ENCODE peak calls at places on chromosomes 2 and 18, in five cellular contexts. H is CD8-positive, alpha-beta T cell; S is body of pancreas; I is heart left ventricle; N is foreskin fibroblast. D is an unnamed sample.

GRCh38 chr2:95025406-95026319 is at the start of gene MAL:
- DNase-seq in H (peak; percentile 50), N (no peak), I (peak; percentile 42), S (no peak), D (no peak)

GRCh38 chr2:134306521-134306920 is 52.6 kb downstream of the MGAT5 start:
- DNase-seq in H (no peak), S (no peak), N (no peak), I (no peak), D (no peak)

GRCh38 chr2:131155208-131155855 is 50.2 kb downstream of the PLEKHB2 start:
- DNase-seq in H (no peak), I (no peak), S (no peak), N (no peak), D (no peak)

GRCh38 chr18:3790702-3791101 is 340.7 kb downstream of the TGIF1 start:
- DNase-seq in S (no peak), H (no peak), N (no peak), I (no peak), D (peak; percentile 55)

GRCh38 chr2:232350804-232351685 is 27.5 kb upstream of the ALPP start:
- DNase-seq in H (no peak), I (no peak), N (no peak), S (peak; percentile 29), D (no peak)

GRCh38 chr2:23350026-23350791 is 34.8 kb upstream of the KLHL29 start:
- DNase-seq in N (no peak), H (no peak), I (no peak), S (peak; percentile 9), D (no peak)

GRCh38 chr2:105394951-105395611 is 3.8 kb downstream of the FHL2 start:
- DNase-seq in H (no peak), N (no peak), I (peak; percentile 48), S (no peak), D (peak; percentile 62)

GRCh38 chr2:32274289-32274688 is 3.4 kb upstream of the YIPF4 start:
- DNase-seq in I (no peak), H (no peak), N (no peak), S (no peak), D (no peak)

GRCh38 chr2:83585250-83585649 is 873.8 kb downstream of the SUCLG1 start:
- DNase-seq in I (no peak), N (no peak), H (no peak), S (no peak), D (no peak)

GRCh38 chr2:215620528-215620927 is 184.7 kb upstream of the FN1 start:
- DNase-seq in H (no peak), I (no peak), N (no peak), S (no peak), D (no peak)

GRCh38 chr2:145402706-145403277 is 882.9 kb upstream of the ZEB2 start:
- DNase-seq in H (no peak), S (no peak), N (no peak), I (no peak), D (no peak)

GRCh38 chr2:63755980-63756379 is 85.7 kb upstream of the UGP2 start:
- DNase-seq in I (no peak), S (no peak), H (no peak), N (peak; percentile 63), D (no peak)

GRCh38 chr2:10137053-10137843 is 14.7 kb downstream of the RRM2 start:
- DNase-seq in H (no peak), S (no peak), N (no peak), I (no peak), D (no peak)

GRCh38 chr2:108193251-108193650 is 46.5 kb upstream of the SULT1C3 start:
- DNase-seq in I (no peak), H (no peak), S (no peak), N (no peak), D (no peak)

GRCh38 chr18:34977787-34978532 is 63.3 kb upstream of the MAPRE2 start:
- DNase-seq in H (peak; percentile 34), I (peak; percentile 58), N (no peak), S (peak; percentile 54), D (no peak)

GRCh38 chr2:85589982-85590791 is 5.4 kb upstream of the RNF181 start:
- DNase-seq in I (peak; percentile 66), N (peak; percentile 73), S (peak; percentile 67), H (no peak), D (peak; percentile 99)

GRCh38 chr18:8982416-8983183 is 119.9 kb upstream of the NDUFV2 start:
- DNase-seq in I (no peak), H (no peak), N (peak; percentile 80), S (peak; percentile 50), D (peak; percentile 68)

GRCh38 chr18:74972354-74972753 is 236.6 kb downstream of the PTGR3 start:
- DNase-seq in I (no peak), S (no peak), N (no peak), H (no peak), D (no peak)

GRCh38 chr18:27695509-27695908 is 481.4 kb downstream of the CDH2 start:
- DNase-seq in I (no peak), S (no peak), N (no peak), H (no peak), D (peak; percentile 16)

GRCh38 chr2:19360881-19361321 is 2.5 kb upstream of the OSR1 start:
- DNase-seq in N (no peak), S (no peak), I (no peak), H (no peak), D (no peak)

GRCh38 chr2:24304098-24304497 is 56.2 kb downstream of the ITSN2 start:
- DNase-seq in N (peak; percentile 89), H (no peak), S (peak; percentile 97), I (peak; percentile 89), D (peak; percentile 96)

GRCh38 chr2:70514612-70515055 is 39.0 kb downstream of the TGFA start:
- DNase-seq in S (peak; percentile 91), I (peak; percentile 52), H (no peak), N (no peak), D (no peak)

DNA sequence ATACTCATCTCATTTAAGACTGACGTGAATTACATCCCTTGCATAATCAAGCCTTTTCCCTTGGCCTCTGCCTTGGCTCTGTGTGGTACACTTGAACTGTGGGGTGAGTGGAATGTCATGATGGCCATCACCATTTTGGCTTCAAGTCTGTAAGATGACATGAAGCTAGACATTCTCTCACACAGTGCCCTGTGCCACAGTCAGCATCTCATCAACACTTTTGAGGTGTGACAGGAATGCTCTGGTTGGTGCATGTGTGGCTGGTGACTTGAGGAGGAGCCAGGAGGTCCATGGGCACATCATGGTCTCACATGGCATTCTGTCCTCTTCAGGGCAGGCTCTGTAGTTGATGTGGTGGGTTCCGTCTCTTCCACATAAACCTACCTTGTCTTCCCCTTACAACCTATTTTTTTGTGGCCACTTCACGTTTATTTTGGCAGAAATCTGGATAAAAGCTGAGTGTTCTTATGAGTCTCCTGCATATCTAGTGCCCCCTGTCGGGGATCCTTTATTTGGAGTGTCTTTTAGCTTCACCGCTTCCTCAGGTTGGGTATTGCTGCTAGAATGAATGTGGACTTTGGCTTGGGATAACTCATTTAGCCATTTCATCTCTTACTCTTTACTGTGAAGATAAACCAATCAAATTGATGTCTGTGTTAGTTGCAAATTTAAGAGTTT is 28.1 kb downstream of the MAP4K4 start:
- DNase-seq in H (no peak), N (no peak), S (no peak), I (peak; percentile 58), D (peak; percentile 39)
- TF ChIP-seq CTCF in H (peak; percentile 39), N (no peak), S (peak; percentile 11), I (no peak), D (peak; percentile 31)

GRCh38 chr18:7273301-7273911 is 42.5 kb downstream of the LRRC30 start:
- DNase-seq in H (no peak), I (peak; percentile 75), S (peak; percentile 58), N (peak; percentile 81), D (peak; percentile 93)

GRCh38 chr18:7269903-7270302 is 39.0 kb downstream of the LRRC30 start:
- DNase-seq in N (no peak), H (no peak), S (no peak), I (no peak), D (no peak)

DNA sequence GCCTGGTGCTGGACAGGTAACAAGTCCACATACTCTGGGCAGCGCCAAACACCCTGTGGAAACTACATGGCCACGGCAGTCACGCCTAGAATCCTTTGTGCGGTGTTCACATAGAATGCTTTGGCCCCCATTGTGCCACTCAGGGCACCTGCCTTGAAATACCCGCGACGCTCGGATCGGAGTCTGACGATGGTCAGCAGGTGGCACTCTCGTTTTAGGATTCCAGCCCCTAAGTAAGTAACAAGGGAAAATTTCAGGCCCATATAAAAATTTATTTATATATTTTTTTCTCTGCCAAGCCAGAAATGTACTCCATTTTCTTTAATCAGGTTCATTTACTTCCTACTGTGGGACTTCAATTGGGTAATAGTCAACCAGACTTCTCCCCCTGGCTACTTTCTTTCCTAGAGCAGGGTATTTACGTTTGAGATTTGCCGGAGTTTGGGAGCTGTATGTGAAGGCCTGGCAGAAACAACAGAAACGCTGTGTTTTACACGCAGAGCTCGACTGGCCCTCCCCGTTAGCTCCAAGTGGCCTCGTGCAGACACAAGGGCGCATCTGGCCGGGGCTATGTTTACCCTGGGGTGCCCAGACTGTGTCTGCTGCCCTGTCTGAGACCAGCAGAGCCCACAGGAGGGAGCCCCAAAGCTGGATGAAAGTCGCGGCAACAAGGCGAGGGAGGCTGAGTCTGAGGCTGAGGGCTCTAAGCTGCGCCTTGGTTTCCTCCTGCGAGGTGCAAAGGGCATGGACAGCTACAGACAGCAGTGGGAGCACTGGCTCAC is 41.6 kb downstream of the LRRC30 start:
- DNase-seq in H (no peak), S (peak; percentile 75), N (peak; percentile 46), I (peak; percentile 76), D (peak; percentile 88)
- H3K4me3 ChIP-seq in H (no peak overlapping the region), S (no peak overlapping the region), N (no peak overlapping the region), I (no peak overlapping the region), D (no peak overlapping the region)

DNA sequence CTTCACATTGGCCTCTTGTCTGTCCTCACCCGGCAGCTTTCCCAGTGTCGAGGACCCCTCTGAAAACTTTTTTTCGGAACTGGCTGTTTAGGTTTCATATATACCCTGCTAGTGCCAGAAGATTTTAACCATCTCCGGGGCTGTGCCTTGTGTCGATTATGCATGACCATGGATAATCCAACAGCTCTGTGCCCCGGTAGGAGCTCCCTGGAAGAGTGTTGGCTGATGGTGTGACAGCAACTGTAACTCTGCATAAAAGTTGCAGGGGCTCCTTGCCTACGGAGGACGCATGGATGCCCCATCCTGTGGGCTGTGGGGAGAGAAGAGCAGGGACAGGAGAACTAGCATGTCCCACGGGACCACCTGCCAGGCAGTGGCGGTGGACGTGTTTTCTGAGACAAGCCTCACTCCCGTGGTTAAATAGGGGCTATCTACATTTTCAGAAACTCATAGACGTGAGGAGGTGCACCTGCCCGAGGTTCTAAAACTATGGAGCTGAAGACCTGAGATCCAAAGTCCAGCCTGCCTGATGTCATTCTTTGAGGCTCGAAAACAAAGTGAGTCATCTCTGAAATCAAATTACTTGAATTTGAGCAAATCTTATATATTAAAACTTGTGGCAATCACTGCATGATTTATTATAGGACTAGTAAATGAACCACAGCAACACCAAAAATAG is 437.2 kb upstream of the HS6ST1 start:
- DNase-seq in I (no peak), H (no peak), S (peak; percentile 78), N (no peak), D (no peak)
- TF ChIP-seq CTCF in I (no peak), H (peak; percentile 9), S (no peak), N (no peak), D (no peak)

GRCh38 chr2:65392609-65393008 is 39.8 kb downstream of the SPRED2 start:
- DNase-seq in H (no peak), N (no peak), I (no peak), S (no peak), D (no peak)

GRCh38 chr2:65393743-65394422 is 38.5 kb downstream of the SPRED2 start:
- DNase-seq in N (no peak), H (no peak), S (no peak), I (no peak), D (no peak)

GRCh38 chr2:65397122-65397521 is 35.3 kb downstream of the SPRED2 start:
- DNase-seq in H (no peak), S (no peak), I (no peak), N (peak; percentile 43), D (no peak)

GRCh38 chr2:65396348-65397026 is 35.9 kb downstream of the SPRED2 start:
- DNase-seq in I (no peak), S (no peak), N (peak; percentile 60), H (no peak), D (peak; percentile 32)

GRCh38 chr2:65395621-65396347 is 36.6 kb downstream of the SPRED2 start:
- DNase-seq in S (no peak), I (no peak), H (no peak), N (no peak), D (no peak)
- H3K4me3 ChIP-seq in S (no peak overlapping the region), I (no peak overlapping the region), H (no peak overlapping the region), N (no peak overlapping the region), D (no peak overlapping the region)